ENCODE peak calls at places on chromosomes 7 and 10, in seven cellular contexts. E is right lobe of liver; J is HCT116; V is CD8-positive, alpha-beta memory T cell; X is neuronal stem cell; M is IMR-90; A is heart left ventricle. O is an unnamed sample.

GRCh38 chr7:76106893-76107292 is 59.0 kb downstream of the MDH2 start:
- DNase-seq in E (no peak), J (no peak), V (no peak), X (no peak), M (no peak), A (no peak), O (no peak)

GRCh38 chr10:28991326-28991725 is 297.5 kb upstream of the LYZL1 start:
- DNase-seq in E (no peak), J (peak), V (no peak), X (no peak), M (peak), A (peak), O (peak)

GRCh38 chr7:132084776-132085388 is 491.4 kb downstream of the PLXNA4 start:
- DNase-seq in E (peak), J (peak), V (no peak), X (no peak), M (peak), A (no peak), O (peak)

GRCh38 chr7:77348371-77348813 is 67.8 kb downstream of the GSAP start:
- DNase-seq in E (no peak), J (no peak), V (no peak), X (no peak), M (peak), A (peak), O (no peak)

GRCh38 chr10:816958-817357 is 114.5 kb downstream of the LARP4B start:
- DNase-seq in E (no peak), J (no peak), V (no peak), X (no peak), M (no peak), A (peak), O (no peak)

GRCh38 chr7:150966002-150966401 is 12.1 kb downstream of the KCNH2 start:
- DNase-seq in E (no peak), J (no peak), V (no peak), X (no peak), M (no peak), A (peak), O (peak)

GRCh38 chr7:43750016-43750887 is 8.2 kb upstream of the BLVRA start:
- DNase-seq in E (no peak), J (no peak), V (no peak), X (no peak), M (peak), A (peak), O (no peak)

GRCh38 chr10:88110355-88110754 is 246.9 kb downstream of the PTEN start:
- DNase-seq in E (no peak), J (peak), V (no peak), X (no peak), M (peak), A (no peak), O (no peak)

GRCh38 chr10:51103818-51104217 is 29.5 kb downstream of the PRKG1 start:
- DNase-seq in E (no peak), J (no peak), V (no peak), X (no peak), M (peak), A (no peak), O (no peak)

GRCh38 chr10:77418211-77418640 is 219.4 kb downstream of the KCNMA1 start:
- DNase-seq in E (no peak), J (no peak), V (no peak), X (no peak), M (no peak), A (no peak), O (no peak)

DNA sequence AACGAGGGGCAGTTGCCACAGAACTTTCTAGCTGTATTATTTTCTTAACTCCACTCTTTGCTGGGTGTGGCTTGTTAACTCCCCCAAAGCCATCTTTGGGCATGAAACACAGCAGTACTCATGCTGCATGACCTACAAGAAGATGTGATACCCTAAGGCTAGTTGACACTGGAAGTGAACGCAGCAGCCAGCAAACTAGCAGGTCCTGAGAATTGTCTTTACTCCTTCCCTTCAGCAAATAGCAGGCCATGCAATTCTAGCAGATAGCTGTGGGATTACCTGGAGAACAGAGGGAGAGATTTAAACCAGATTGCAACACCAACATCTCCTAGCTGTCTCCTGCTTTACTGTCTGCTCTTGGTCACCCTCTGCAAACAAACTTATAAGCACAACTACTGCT is 688.0 kb upstream of the ZWINT start:
- DNase-seq in E (no peak), J (no peak), V (no peak), X (no peak), M (no peak), A (no peak), O (no peak)
- H3K4me3 ChIP-seq in E (no peak), J (no peak), V (no peak), X (no peak), M (no peak), A (no peak), O (no peak)

DNA sequence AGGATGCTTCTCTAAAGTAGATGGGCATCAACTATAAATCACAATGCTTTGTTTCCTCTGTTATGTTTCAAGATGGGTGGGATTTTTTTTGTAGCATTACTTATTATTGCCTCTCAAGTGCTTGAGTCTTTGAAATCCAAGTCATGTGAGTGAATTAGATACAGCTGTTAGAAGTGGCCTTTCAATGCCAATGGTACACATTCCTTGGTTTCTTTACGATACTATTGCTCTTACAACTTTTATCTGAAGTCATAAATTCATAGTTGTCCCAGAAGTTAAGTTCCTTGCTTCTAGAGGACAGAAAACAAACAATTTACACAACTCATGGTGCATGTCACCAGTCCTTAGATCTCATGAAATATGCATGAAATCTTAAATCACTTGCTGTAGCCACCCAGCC is 15.5 kb downstream of the CFTR start:
- DNase-seq in E (no peak), J (no peak), V (no peak), X (no peak), M (no peak), A (no peak), O (no peak)
- H3K4me3 ChIP-seq in E (no peak), J (no peak), V (no peak), X (no peak), M (no peak), A (no peak), O (no peak)

GRCh38 chr10:86958831-86959736 is 685 bp downstream of the SNCG start:
- DNase-seq in E (no peak), J (peak), V (no peak), X (no peak), M (peak), A (peak), O (peak)
- H3K4me3 ChIP-seq in E (no peak), J (peak), V (no peak), X (no peak), M (no peak), A (peak), O (no peak)

DNA sequence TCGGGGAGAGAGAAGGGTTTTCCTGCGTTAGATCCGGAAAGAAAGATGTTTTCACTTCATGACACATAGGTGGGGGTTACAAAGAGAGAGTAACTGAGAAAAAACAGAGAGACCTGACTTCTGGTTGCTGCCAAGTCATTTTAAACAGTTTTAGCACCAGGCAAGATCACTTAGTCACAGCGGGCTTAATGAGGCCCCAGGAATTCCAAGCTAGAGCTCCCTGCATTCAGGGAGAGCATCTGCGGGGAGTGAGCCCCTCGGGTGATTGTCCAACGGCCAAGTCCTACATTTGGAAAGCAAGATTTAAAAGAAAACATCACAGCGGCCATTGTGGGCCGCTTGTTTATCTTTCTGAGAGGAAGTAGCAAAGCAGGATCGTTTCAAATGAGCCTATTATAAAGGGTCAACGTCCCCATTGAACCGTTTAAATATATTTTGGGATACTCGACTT is 78.5 kb downstream of the ARHGAP22 start:
- DNase-seq in E (peak), J (no peak), V (no peak), X (peak), M (peak), A (no peak), O (no peak)
- H3K4me3 ChIP-seq in E (no peak), J (no peak), V (no peak), X (no peak), M (peak), A (no peak), O (no peak)